ENCODE peak calls at places on chromosomes 13 and 19, in seven cellular contexts. I is stomach, G is AG04450, Q is mesothelial cell of epicardium, Y is lower leg skin, D is heart left ventricle, V is astrocyte. F is an unnamed sample.

GRCh38 chr13:45534604-45535003 is 69.9 kb downstream of the COG3 start:
- DNase-seq in V (no peak), Q (no peak), Y (no peak), D (no peak), G (no peak), I (no peak), F (no peak)

GRCh38 chr19:16295071-16295470 is 29.6 kb upstream of the KLF2 start:
- DNase-seq in D (no peak), V (peak), G (no peak), I (no peak), Q (no peak), Y (no peak), F (no peak)

GRCh38 chr19:34154401-34154800 is 17.9 kb upstream of the LSM14A start:
- DNase-seq in D (no peak), I (no peak), G (no peak), Y (peak), V (no peak), Q (no peak), F (no peak)

GRCh38 chr13:94198666-94199065 is 280.8 kb downstream of the DCT start:
- DNase-seq in I (no peak), V (peak), D (no peak), Q (no peak), G (no peak), Y (no peak), F (no peak)

GRCh38 chr19:39434123-39435076 is 1.3 kb downstream of the RPS16 start:
- DNase-seq in Y (no peak), G (no peak), D (no peak), I (no peak), V (no peak), Q (no peak), F (no peak)

GRCh38 chr13:43159007-43159406 is 135.6 kb downstream of the DNAJC15 start:
- DNase-seq in D (no peak), I (no peak), Y (no peak), V (peak), Q (no peak), G (peak), F (no peak)

GRCh38 chr13:61410669-61411297 is 4.9 kb downstream of the PCDH20 start:
- DNase-seq in Y (no peak), G (no peak), I (no peak), Q (no peak), D (no peak), V (no peak), F (no peak)

GRCh38 chr13:75694742-75695141 is 58.6 kb downstream of the LMO7 start:
- DNase-seq in Y (no peak), I (no peak), G (no peak), D (no peak), V (no peak), Q (no peak), F (no peak)

GRCh38 chr13:22128413-22129198 is 457.7 kb downstream of the FGF9 start:
- DNase-seq in V (no peak), Y (no peak), D (no peak), I (no peak), Q (no peak), G (no peak), F (no peak)

GRCh38 chr19:37941820-37942515 is 35.0 kb downstream of the SIPA1L3 start:
- DNase-seq in Y (peak), V (no peak), I (no peak), D (no peak), Q (no peak), G (no peak), F (no peak)
- TF ChIP-seq CTCF in Y (no peak), V (no peak), I (no peak), D (no peak), Q (no peak), G (no peak), F (no peak)

GRCh38 chr19:1481224-1481892 is 2.3 kb upstream of the C19orf25 start:
- DNase-seq in I (no peak), Q (no peak), V (no peak), D (no peak), G (no peak), Y (no peak), F (no peak)
- TF ChIP-seq CTCF in I (no peak), Q (no peak), V (no peak), D (no peak), G (no peak), Y (no peak), F (no peak)

DNA sequence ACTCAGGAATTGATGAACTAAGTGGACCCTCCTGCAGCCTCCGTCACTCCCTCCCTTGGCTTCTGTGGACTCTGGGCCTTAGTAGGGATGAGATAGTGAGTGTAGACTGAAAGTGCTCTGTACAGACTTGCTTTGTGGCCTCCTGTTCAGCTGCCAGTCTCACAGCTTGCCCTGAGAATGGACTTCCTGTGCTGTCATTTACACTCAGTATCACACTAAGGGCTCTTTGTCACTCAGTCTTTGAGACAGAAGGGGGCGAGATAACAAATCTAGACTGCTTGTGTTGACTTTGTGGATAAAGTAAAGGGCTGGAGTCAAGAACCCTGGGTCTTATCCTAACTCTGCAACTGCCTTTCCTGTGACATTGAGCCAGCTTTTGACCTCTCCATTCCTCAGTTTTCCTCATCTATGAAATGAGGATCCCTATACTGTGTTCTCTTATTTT is 21.0 kb upstream of the SPRY2 start:
- DNase-seq in G (no peak), V (no peak), Y (no peak), D (no peak), I (no peak), Q (no peak), F (no peak)
- TF ChIP-seq CTCF in G (no peak), V (no peak), Y (no peak), D (no peak), I (no peak), Q (no peak), F (no peak)

GRCh38 chr13:80906860-80907259 is 565.9 kb upstream of the SPRY2 start:
- DNase-seq in G (no peak), I (no peak), V (no peak), Q (no peak), Y (no peak), D (no peak), F (no peak)
- TF ChIP-seq CTCF in G (no peak), I (no peak), V (no peak), Q (no peak), Y (no peak), D (no peak), F (no peak)

DNA sequence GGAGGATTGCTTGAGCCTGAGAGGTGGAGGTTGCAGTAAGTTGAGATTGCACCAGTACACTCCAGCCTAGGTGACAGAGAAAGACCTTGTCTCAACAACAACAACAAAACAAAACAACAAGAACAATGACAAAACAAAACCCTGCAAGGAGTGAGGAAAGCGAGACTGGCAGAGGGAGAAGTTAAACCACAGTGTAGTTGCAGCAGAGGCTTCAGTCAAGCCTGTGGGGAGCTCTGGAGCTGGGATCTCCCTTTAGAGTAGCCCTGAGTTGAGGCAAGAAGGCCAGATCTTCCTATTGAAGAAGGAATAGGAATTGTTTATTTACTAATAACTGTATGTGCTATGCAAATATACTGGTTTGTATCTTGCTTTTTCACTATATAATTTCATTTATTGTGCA is 25.3 kb upstream of the RNASEH2B start:
- DNase-seq in G (no peak), I (no peak), V (no peak), Y (no peak), D (no peak), Q (no peak), F (no peak)
- TF ChIP-seq CTCF in G (no peak), I (no peak), V (no peak), Y (no peak), D (no peak), Q (no peak), F (no peak)

GRCh38 chr13:83780201-83780600 is 102.1 kb downstream of the SLITRK1 start:
- DNase-seq in V (peak), G (no peak), D (no peak), Y (no peak), Q (no peak), I (no peak), F (no peak)
- TF ChIP-seq CTCF in V (peak), G (peak), D (no peak), Y (no peak), Q (no peak), I (peak), F (no peak)

F was measured in Calu3.